ENCODE peak calls at places on chromosomes 11 and 22, in four cellular contexts. S is stomach, A is foreskin fibroblast, G is fibroblast of lung. P is an unnamed sample.

GRCh38 chr11:46216040-46216764 is 61.3 kb upstream of the CREB3L1 start:
- DNase-seq in S (peak), A (peak), G (peak), P (no peak)

GRCh38 chr22:38133331-38133730 is 22.8 kb upstream of the BAIAP2L2 start:
- DNase-seq in S (no peak), A (no peak), G (no peak), P (no peak)

GRCh38 chr11:14539867-14540475 is 19.8 kb upstream of the PSMA1 start:
- DNase-seq in S (no peak), A (no peak), G (peak), P (no peak)

GRCh38 chr11:76692956-76693355 is 22.4 kb upstream of the LRRC32 start:
- DNase-seq in S (no peak), A (no peak), G (no peak), P (no peak)

GRCh38 chr11:121469910-121470309 is 17.1 kb upstream of the SORL1-AS1 start:
- DNase-seq in S (no peak), A (no peak), G (no peak), P (no peak)

GRCh38 chr22:33932997-33933396 is 12.7 kb upstream of the LARGE1 start:
- DNase-seq in S (no peak), A (no peak), G (no peak), P (no peak)

GRCh38 chr11:45541693-45542434 is 123.6 kb downstream of the CHST1 start:
- DNase-seq in S (no peak), A (no peak), G (no peak), P (no peak)

GRCh38 chr22:50189184-50189848 is 3.6 kb downstream of the TRABD start:
- DNase-seq in S (peak), A (no peak), G (no peak), P (no peak)

GRCh38 chr22:44364750-44365118 is 52.0 kb upstream of the SHISAL1 start:
- DNase-seq in S (no peak), A (no peak), G (no peak), P (no peak)

GRCh38 chr11:44622721-44623258 is 57.3 kb downstream of the CD82 start:
- DNase-seq in S (peak), A (no peak), G (no peak), P (peak)

GRCh38 chr11:114317738-114318137 is 21.5 kb downstream of the NNMT start:
- DNase-seq in S (no peak), A (peak), G (peak), P (no peak)

GRCh38 chr11:63537293-63538101 is 889 bp downstream of the PLAAT4 start:
- DNase-seq in S (peak), A (peak), G (peak), P (no peak)

GRCh38 chr11:126113963-126114362 is 51.3 kb upstream of the CDON start:
- DNase-seq in S (no peak), A (peak), G (no peak), P (no peak)

GRCh38 chr11:34840736-34841386 is 75.3 kb downstream of the APIP start:
- DNase-seq in S (peak), A (no peak), G (no peak), P (no peak)

GRCh38 chr11:66277475-66278391 is at the start of gene CNIH2:
- DNase-seq in S (peak), A (peak), G (no peak), P (no peak)

GRCh38 chr11:45082744-45083543 is 63.5 kb upstream of the PRDM11 start:
- DNase-seq in S (no peak), A (no peak), G (no peak), P (no peak)

GRCh38 chr11:34963351-34963750 is 46.9 kb downstream of the PDHX start:
- DNase-seq in S (no peak), A (no peak), G (no peak), P (no peak)

GRCh38 chr11:17535488-17535887 is 8.7 kb downstream of the USH1C start:
- DNase-seq in S (no peak), A (no peak), G (no peak), P (no peak)
- TF ChIP-seq CTCF in S (no peak), A (no peak), G (no peak), P (no peak)

DNA sequence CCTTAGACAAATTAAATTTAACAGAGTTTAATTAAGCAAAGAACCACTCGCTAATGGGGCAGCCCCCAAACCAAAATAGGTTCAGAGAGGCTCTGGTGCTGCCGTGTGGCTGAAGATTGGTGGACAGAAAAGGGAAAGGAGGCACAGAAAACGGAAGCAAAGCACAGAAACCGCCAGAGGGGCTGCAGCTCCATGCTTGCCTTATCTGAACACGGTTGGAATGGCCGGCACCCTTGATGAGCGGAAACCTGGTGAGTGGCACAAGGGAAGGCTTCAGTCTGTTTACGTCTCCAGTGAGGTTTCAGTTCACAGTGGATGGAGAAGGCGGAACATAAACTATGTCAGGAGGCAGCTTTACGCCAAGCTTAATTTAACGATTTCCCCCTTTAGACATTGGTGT is 5.2 kb upstream of the PRR33 start:
- DNase-seq in S (no peak), A (no peak), G (no peak), P (no peak)
- TF ChIP-seq CTCF in S (no peak), A (no peak), G (no peak), P (no peak)

GRCh38 chr11:129090056-129090455 is 102.1 kb downstream of the ARHGAP32 start:
- DNase-seq in S (no peak), A (no peak), G (no peak), P (no peak)

GRCh38 chr11:129089279-129089678 is 102.8 kb downstream of the ARHGAP32 start:
- DNase-seq in S (no peak), A (no peak), G (no peak), P (no peak)

DNA sequence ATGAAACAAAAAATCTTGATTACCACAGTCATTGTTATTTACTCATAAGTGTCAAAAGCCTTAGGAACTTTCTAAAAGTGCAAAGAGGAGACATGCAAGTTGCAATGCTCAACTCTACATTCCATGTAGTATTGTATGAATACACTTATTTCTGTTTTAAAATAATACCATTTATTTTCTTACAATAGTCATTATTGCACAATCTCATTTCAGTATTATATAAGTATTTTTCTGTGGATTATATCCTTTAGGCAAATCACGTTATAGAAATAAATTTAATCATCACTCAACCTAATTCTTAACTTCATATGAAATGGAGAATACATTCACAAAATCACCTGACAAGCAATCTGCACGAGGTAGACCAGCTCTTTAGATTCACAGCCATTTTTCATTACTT is 98.8 kb downstream of the ARHGAP32 start:
- DNase-seq in S (no peak), A (no peak), G (no peak), P (no peak)
- TF ChIP-seq CTCF in S (no peak), A (no peak), G (no peak), P (no peak)

GRCh38 chr11:85596886-85597285 is 30.3 kb downstream of the DLG2 start:
- DNase-seq in S (no peak), A (no peak), G (no peak), P (no peak)

GRCh38 chr11:85595285-85595884 is 31.8 kb downstream of the DLG2 start:
- DNase-seq in S (no peak), A (peak), G (peak), P (no peak)

GRCh38 chr11:85589373-85589772 is 37.8 kb downstream of the DLG2 start:
- DNase-seq in S (no peak), A (no peak), G (no peak), P (no peak)

GRCh38 chr11:85590848-85591483 is 36.2 kb downstream of the DLG2 start:
- DNase-seq in S (no peak), A (peak), G (peak), P (no peak)
- TF ChIP-seq CTCF in S (no peak), A (no peak), G (no peak), P (no peak)